ENCODE peak calls at places on chromosomes 16 and 17, in ten cellular contexts. One of them, this sample, is unnamed. For H3K4me1, the result is how much of the 10 kb centered on the place peaks cover.

GRCh38 chr16:77171750-77172635 is 19.0 kb upstream of the MON1B start:
- DNase-seq in body of pancreas: peak
- DNase-seq in transverse colon: no peak
- DNase-seq in adrenal gland: peak
- DNase-seq in IMR-90: peak
- DNase-seq in prostate gland: peak
- DNase-seq in sigmoid colon: no peak
- DNase-seq in right lobe of liver: no peak
- DNase-seq in tibial nerve: peak
- DNase-seq in A549: peak
- DNase-seq in this sample: no peak

GRCh38 chr16:6643083-6643686 is 689.5 kb upstream of the RBFOX1 start:
- DNase-seq in tibial nerve: peak
- DNase-seq in transverse colon: peak
- DNase-seq in adrenal gland: peak
- DNase-seq in body of pancreas: peak
- DNase-seq in A549: peak
- DNase-seq in right lobe of liver: no peak
- DNase-seq in IMR-90: peak
- DNase-seq in sigmoid colon: no peak
- DNase-seq in prostate gland: peak
- DNase-seq in this sample: no peak

GRCh38 chr17:60165223-60165622 is 15.4 kb downstream of the CA4 start:
- DNase-seq in adrenal gland: no peak
- DNase-seq in tibial nerve: no peak
- DNase-seq in IMR-90: no peak
- DNase-seq in transverse colon: no peak
- DNase-seq in A549: peak
- DNase-seq in body of pancreas: no peak
- DNase-seq in sigmoid colon: peak
- DNase-seq in right lobe of liver: no peak
- DNase-seq in prostate gland: no peak
- DNase-seq in this sample: no peak

GRCh38 chr17:28125530-28126382 is 83.3 kb downstream of the NLK start:
- DNase-seq in body of pancreas: peak
- DNase-seq in IMR-90: no peak
- DNase-seq in adrenal gland: no peak
- DNase-seq in tibial nerve: no peak
- DNase-seq in right lobe of liver: no peak
- DNase-seq in transverse colon: no peak
- DNase-seq in A549: no peak
- DNase-seq in prostate gland: no peak
- DNase-seq in sigmoid colon: no peak
- DNase-seq in this sample: no peak

GRCh38 chr17:9162275-9162985 is 141.1 kb downstream of the NTN1 start:
- DNase-seq in sigmoid colon: no peak
- DNase-seq in tibial nerve: peak
- DNase-seq in body of pancreas: no peak
- DNase-seq in A549: peak
- DNase-seq in right lobe of liver: no peak
- DNase-seq in IMR-90: no peak
- DNase-seq in adrenal gland: no peak
- DNase-seq in prostate gland: no peak
- DNase-seq in transverse colon: no peak
- DNase-seq in this sample: no peak

GRCh38 chr16:76535-77272 is 1.3 kb upstream of the MPG start:
- DNase-seq in adrenal gland: peak
- DNase-seq in transverse colon: peak
- DNase-seq in tibial nerve: peak
- DNase-seq in A549: peak
- DNase-seq in right lobe of liver: peak
- DNase-seq in sigmoid colon: peak
- DNase-seq in prostate gland: no peak
- DNase-seq in body of pancreas: no peak
- DNase-seq in IMR-90: peak
- DNase-seq in this sample: peak

GRCh38 chr16:17083628-17084027 is 387.1 kb downstream of the XYLT1 start:
- DNase-seq in adrenal gland: no peak
- DNase-seq in IMR-90: no peak
- DNase-seq in right lobe of liver: no peak
- DNase-seq in prostate gland: no peak
- DNase-seq in A549: no peak
- DNase-seq in sigmoid colon: no peak
- DNase-seq in transverse colon: no peak
- DNase-seq in body of pancreas: no peak
- DNase-seq in tibial nerve: no peak
- DNase-seq in this sample: no peak

GRCh38 chr17:72618018-72618509 is 474.4 kb downstream of the SLC39A11 start:
- DNase-seq in A549: no peak
- DNase-seq in tibial nerve: no peak
- DNase-seq in right lobe of liver: no peak
- DNase-seq in transverse colon: peak
- DNase-seq in adrenal gland: no peak
- DNase-seq in prostate gland: peak
- DNase-seq in sigmoid colon: no peak
- DNase-seq in body of pancreas: peak
- DNase-seq in IMR-90: no peak
- DNase-seq in this sample: no peak

GRCh38 chr16:1788095-1788707 is 5.3 kb downstream of the IGFALS start:
- DNase-seq in transverse colon: no peak
- DNase-seq in sigmoid colon: peak
- DNase-seq in body of pancreas: no peak
- DNase-seq in prostate gland: no peak
- DNase-seq in adrenal gland: no peak
- DNase-seq in IMR-90: no peak
- DNase-seq in tibial nerve: no peak
- DNase-seq in A549: no peak
- DNase-seq in right lobe of liver: peak
- DNase-seq in this sample: peak

GRCh38 chr17:29930399-29931010 is 477 bp upstream of the SSH2 start:
- DNase-seq in body of pancreas: no peak
- DNase-seq in prostate gland: peak
- DNase-seq in sigmoid colon: no peak
- DNase-seq in A549: no peak
- DNase-seq in right lobe of liver: peak
- DNase-seq in IMR-90: peak
- DNase-seq in tibial nerve: no peak
- DNase-seq in transverse colon: peak
- DNase-seq in adrenal gland: no peak
- DNase-seq in this sample: no peak

GRCh38 chr16:8948831-8949230 is 14.9 kb downstream of the USP7 start:
- DNase-seq in body of pancreas: no peak
- DNase-seq in prostate gland: no peak
- DNase-seq in adrenal gland: no peak
- DNase-seq in IMR-90: no peak
- DNase-seq in tibial nerve: no peak
- DNase-seq in A549: no peak
- DNase-seq in right lobe of liver: no peak
- DNase-seq in sigmoid colon: no peak
- DNase-seq in transverse colon: no peak
- DNase-seq in this sample: no peak

GRCh38 chr16:8949536-8950418 is 13.9 kb downstream of the USP7 start:
- DNase-seq in IMR-90: no peak
- DNase-seq in A549: no peak
- DNase-seq in adrenal gland: no peak
- DNase-seq in tibial nerve: no peak
- DNase-seq in right lobe of liver: no peak
- DNase-seq in body of pancreas: no peak
- DNase-seq in transverse colon: no peak
- DNase-seq in prostate gland: no peak
- DNase-seq in sigmoid colon: no peak
- DNase-seq in this sample: no peak

GRCh38 chr16:8945626-8946296 is 17.9 kb downstream of the USP7 start:
- DNase-seq in right lobe of liver: no peak
- DNase-seq in IMR-90: no peak
- DNase-seq in sigmoid colon: no peak
- DNase-seq in adrenal gland: no peak
- DNase-seq in tibial nerve: no peak
- DNase-seq in prostate gland: no peak
- DNase-seq in body of pancreas: no peak
- DNase-seq in A549: no peak
- DNase-seq in transverse colon: no peak
- DNase-seq in this sample: no peak

GRCh38 chr16:8946544-8946943 is 17.2 kb downstream of the USP7 start:
- DNase-seq in IMR-90: no peak
- DNase-seq in adrenal gland: no peak
- DNase-seq in prostate gland: no peak
- DNase-seq in body of pancreas: no peak
- DNase-seq in right lobe of liver: no peak
- DNase-seq in sigmoid colon: no peak
- DNase-seq in A549: no peak
- DNase-seq in transverse colon: peak
- DNase-seq in tibial nerve: no peak
- DNase-seq in this sample: no peak

GRCh38 chr16:8948069-8948593 is 15.6 kb downstream of the USP7 start:
- DNase-seq in tibial nerve: no peak
- DNase-seq in transverse colon: no peak
- DNase-seq in sigmoid colon: no peak
- DNase-seq in A549: no peak
- DNase-seq in right lobe of liver: no peak
- DNase-seq in IMR-90: no peak
- DNase-seq in adrenal gland: no peak
- DNase-seq in body of pancreas: no peak
- DNase-seq in prostate gland: no peak
- DNase-seq in this sample: no peak
- H3K4me1 ChIP-seq in tibial nerve: half or more
- H3K4me1 ChIP-seq in transverse colon: half or more
- H3K4me1 ChIP-seq in sigmoid colon: half or more
- H3K4me1 ChIP-seq in A549: under half
- H3K4me1 ChIP-seq in right lobe of liver: under half
- H3K4me1 ChIP-seq in IMR-90: under half
- H3K4me1 ChIP-seq in adrenal gland: under half
- H3K4me1 ChIP-seq in body of pancreas: half or more
- H3K4me1 ChIP-seq in prostate gland: under half
- H3K4me1 ChIP-seq in this sample: half or more

GRCh38 chr16:89221604-89222003 is 4.1 kb downstream of the ZNF778 start:
- DNase-seq in IMR-90: no peak
- DNase-seq in adrenal gland: no peak
- DNase-seq in A549: no peak
- DNase-seq in transverse colon: no peak
- DNase-seq in sigmoid colon: no peak
- DNase-seq in right lobe of liver: no peak
- DNase-seq in tibial nerve: no peak
- DNase-seq in prostate gland: no peak
- DNase-seq in body of pancreas: no peak
- DNase-seq in this sample: no peak

GRCh38 chr16:89216315-89217137 is 977 bp upstream of the ZNF778 start:
- DNase-seq in transverse colon: peak
- DNase-seq in body of pancreas: peak
- DNase-seq in right lobe of liver: peak
- DNase-seq in adrenal gland: peak
- DNase-seq in prostate gland: peak
- DNase-seq in tibial nerve: peak
- DNase-seq in sigmoid colon: peak
- DNase-seq in A549: peak
- DNase-seq in IMR-90: peak
- DNase-seq in this sample: peak

GRCh38 chr16:89219365-89219764 is 1.9 kb downstream of the ZNF778 start:
- DNase-seq in body of pancreas: no peak
- DNase-seq in right lobe of liver: no peak
- DNase-seq in IMR-90: no peak
- DNase-seq in prostate gland: no peak
- DNase-seq in sigmoid colon: no peak
- DNase-seq in tibial nerve: no peak
- DNase-seq in A549: no peak
- DNase-seq in adrenal gland: no peak
- DNase-seq in transverse colon: no peak
- DNase-seq in this sample: no peak

GRCh38 chr16:89217138-89217387 is 440 bp upstream of the ZNF778 start:
- DNase-seq in right lobe of liver: no peak
- DNase-seq in body of pancreas: no peak
- DNase-seq in prostate gland: no peak
- DNase-seq in transverse colon: no peak
- DNase-seq in tibial nerve: no peak
- DNase-seq in adrenal gland: no peak
- DNase-seq in A549: no peak
- DNase-seq in IMR-90: no peak
- DNase-seq in sigmoid colon: no peak
- DNase-seq in this sample: no peak

DNA sequence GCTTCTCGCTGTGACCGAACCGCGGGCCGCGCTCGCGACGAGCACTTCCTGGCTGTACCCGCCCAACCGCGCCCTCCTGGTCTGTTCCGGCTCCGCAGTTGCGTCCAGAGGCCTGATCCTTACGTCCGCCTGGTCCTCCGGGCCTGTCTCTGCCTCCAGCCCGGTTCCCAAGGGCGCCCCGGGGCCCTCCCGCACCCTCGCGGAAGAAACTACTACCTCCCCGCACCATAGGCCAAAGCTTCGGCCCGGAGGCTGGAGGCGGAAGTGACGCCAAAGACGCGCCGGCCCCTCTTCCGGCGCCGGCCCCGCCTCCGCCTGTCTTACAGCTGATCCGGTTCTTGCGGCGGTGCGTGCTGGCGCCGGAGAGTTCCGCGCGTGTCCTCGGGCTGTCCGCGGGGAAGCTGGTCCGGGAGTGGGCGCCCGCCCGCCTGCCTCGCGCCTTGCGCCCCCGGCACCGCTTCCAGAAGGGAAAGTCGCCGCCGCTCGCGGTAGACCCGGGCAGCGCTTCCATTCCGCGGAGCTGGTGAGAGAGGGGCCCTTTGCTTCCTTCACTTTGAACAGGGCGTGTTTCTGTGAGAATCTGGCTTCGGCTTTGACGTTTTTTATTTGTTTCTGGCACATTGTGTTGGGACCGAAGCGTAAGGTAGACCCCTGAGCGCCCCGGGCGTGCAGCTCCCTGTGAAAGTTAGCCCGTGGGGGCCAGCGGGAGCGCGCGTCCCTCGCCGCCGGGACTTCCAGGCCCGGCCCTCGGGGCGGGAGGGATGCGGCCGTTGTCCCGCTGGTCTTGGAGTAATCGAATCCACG is at the start of gene ZNF778:
- DNase-seq in sigmoid colon: peak
- DNase-seq in transverse colon: peak
- DNase-seq in IMR-90: peak
- DNase-seq in body of pancreas: peak
- DNase-seq in right lobe of liver: peak
- DNase-seq in tibial nerve: peak
- DNase-seq in A549: peak
- DNase-seq in prostate gland: peak
- DNase-seq in adrenal gland: peak
- DNase-seq in this sample: peak
- TF ChIP-seq POLR2A in sigmoid colon: peak
- TF ChIP-seq POLR2A in transverse colon: peak
- TF ChIP-seq POLR2A in IMR-90: peak
- TF ChIP-seq POLR2A in body of pancreas: peak
- TF ChIP-seq POLR2A in right lobe of liver: peak
- TF ChIP-seq POLR2A in tibial nerve: peak
- TF ChIP-seq POLR2A in A549: peak
- TF ChIP-seq POLR2A in prostate gland: peak
- TF ChIP-seq POLR2A in adrenal gland: peak
- TF ChIP-seq POLR2A in this sample: peak

GRCh38 chr16:69003500-69003899 is 102.0 kb upstream of the HAS3 start:
- DNase-seq in body of pancreas: no peak
- DNase-seq in tibial nerve: no peak
- DNase-seq in A549: no peak
- DNase-seq in right lobe of liver: no peak
- DNase-seq in adrenal gland: no peak
- DNase-seq in IMR-90: no peak
- DNase-seq in sigmoid colon: no peak
- DNase-seq in prostate gland: no peak
- DNase-seq in transverse colon: no peak
- DNase-seq in this sample: no peak
- H3K4me1 ChIP-seq in body of pancreas: under half
- H3K4me1 ChIP-seq in tibial nerve: under half
- H3K4me1 ChIP-seq in A549: under half
- H3K4me1 ChIP-seq in right lobe of liver: under half
- H3K4me1 ChIP-seq in adrenal gland: under half
- H3K4me1 ChIP-seq in IMR-90: under half
- H3K4me1 ChIP-seq in sigmoid colon: under half
- H3K4me1 ChIP-seq in prostate gland: under half
- H3K4me1 ChIP-seq in transverse colon: under half
- H3K4me1 ChIP-seq in this sample: under half

GRCh38 chr17:19362293-19363113 is at the start of gene B9D1:
- DNase-seq in right lobe of liver: peak
- DNase-seq in prostate gland: peak
- DNase-seq in tibial nerve: peak
- DNase-seq in A549: peak
- DNase-seq in IMR-90: peak
- DNase-seq in adrenal gland: peak
- DNase-seq in body of pancreas: peak
- DNase-seq in sigmoid colon: peak
- DNase-seq in transverse colon: peak
- DNase-seq in this sample: peak
- TF ChIP-seq POLR2A in right lobe of liver: no peak
- TF ChIP-seq POLR2A in prostate gland: no peak
- TF ChIP-seq POLR2A in tibial nerve: no peak
- TF ChIP-seq POLR2A in A549: peak
- TF ChIP-seq POLR2A in IMR-90: peak
- TF ChIP-seq POLR2A in adrenal gland: peak
- TF ChIP-seq POLR2A in body of pancreas: peak
- TF ChIP-seq POLR2A in sigmoid colon: no peak
- TF ChIP-seq POLR2A in transverse colon: no peak
- TF ChIP-seq POLR2A in this sample: peak